ENCODE peak calls at places on chromosomes 13 and 19, in eight cellular contexts. U, O, D, I, C, L, T and V are unnamed samples.

GRCh38 chr19:6694147-6694815 is 24.3 kb upstream of the TNFSF14 start:
- DNase-seq in U (no peak), I (peak), O (no peak), D (no peak), C (no peak), L (no peak), T (no peak), V (no peak)

GRCh38 chr13:45086484-45086883 is 33.8 kb upstream of the GTF2F2 start:
- DNase-seq in D (no peak), L (no peak), T (no peak), U (peak), C (no peak), I (no peak), O (no peak), V (no peak)

GRCh38 chr19:50191270-50191669 is 12.2 kb upstream of the MYH14 start:
- DNase-seq in C (no peak), L (no peak), T (no peak), U (no peak), I (no peak), D (no peak), O (no peak), V (no peak)

GRCh38 chr13:113820813-113821651 is 42.8 kb downstream of the GAS6 start:
- DNase-seq in T (peak), C (peak), U (peak), L (no peak), D (no peak), O (peak), I (no peak), V (no peak)

GRCh38 chr19:10219678-10220077 is 11.5 kb downstream of the S1PR2 start:
- DNase-seq in I (no peak), D (peak), L (no peak), O (no peak), U (no peak), C (no peak), T (no peak), V (no peak)

GRCh38 chr19:5498817-5499535 is 43.8 kb downstream of the ZNRF4 start:
- DNase-seq in U (no peak), I (no peak), D (no peak), C (no peak), L (peak), T (no peak), O (peak), V (no peak)

GRCh38 chr13:38606697-38607096 is 80.2 kb upstream of the FREM2 start:
- DNase-seq in O (no peak), L (no peak), U (no peak), T (no peak), C (no peak), I (no peak), D (no peak), V (no peak)

GRCh38 chr13:40476175-40476958 is 190.1 kb downstream of the FOXO1 start:
- DNase-seq in U (peak), L (no peak), O (no peak), D (no peak), C (no peak), T (peak), I (no peak), V (no peak)

GRCh38 chr13:40391788-40392187 is 274.7 kb downstream of the FOXO1 start:
- DNase-seq in T (no peak), I (no peak), U (no peak), L (no peak), O (no peak), C (no peak), D (no peak), V (no peak)

GRCh38 chr13:107807306-107808073 is 407.8 kb downstream of the LIG4 start:
- DNase-seq in U (no peak), T (no peak), O (no peak), I (no peak), D (no peak), L (no peak), C (no peak), V (no peak)

GRCh38 chr19:12314553-12314952 is 18.9 kb downstream of the ZNF563 start:
- DNase-seq in L (no peak), C (peak), T (no peak), U (no peak), D (no peak), O (no peak), I (no peak), V (no peak)

GRCh38 chr13:73521291-73521626 is 462.5 kb downstream of the KLF5 start:
- DNase-seq in D (no peak), T (no peak), O (no peak), L (no peak), I (no peak), U (no peak), C (no peak), V (no peak)

GRCh38 chr19:28171983-28172382 is 1041.0 kb downstream of the UQCRFS1 start:
- DNase-seq in U (no peak), L (no peak), C (no peak), I (no peak), O (no peak), D (no peak), T (no peak), V (no peak)

GRCh38 chr19:46806651-46807050 is 18.3 kb upstream of the SLC1A5 start:
- DNase-seq in C (no peak), T (no peak), D (no peak), I (no peak), U (no peak), L (no peak), O (no peak), V (no peak)

GRCh38 chr19:11421607-11422098 is 2.5 kb upstream of the RGL3 start:
- DNase-seq in C (peak), U (no peak), O (no peak), T (no peak), I (peak), L (peak), D (peak), V (no peak)

GRCh38 chr19:54551293-54551692 is 22.3 kb upstream of the LILRA2 start:
- DNase-seq in T (no peak), C (no peak), O (no peak), L (no peak), I (peak), U (no peak), D (peak), V (no peak)

GRCh38 chr19:35168261-35168660 is 13.7 kb downstream of the FXYD5 start:
- DNase-seq in C (no peak), D (no peak), T (peak), L (no peak), U (no peak), O (no peak), I (no peak), V (no peak)

GRCh38 chr19:44582581-44583265 is 30.6 kb upstream of the IGSF23 start:
- DNase-seq in O (no peak), I (peak), T (no peak), L (peak), C (peak), U (peak), D (no peak), V (no peak)

GRCh38 chr19:15300533-15301194 is 31.7 kb downstream of the BRD4 start:
- DNase-seq in U (no peak), D (no peak), I (no peak), L (no peak), C (no peak), T (no peak), O (no peak), V (peak)

GRCh38 chr13:24741016-24741662 is 22.8 kb upstream of the RNF17 start:
- DNase-seq in I (no peak), T (no peak), O (no peak), D (no peak), U (no peak), L (no peak), C (no peak), V (no peak)

GRCh38 chr19:8302357-8302691 is 5.8 kb downstream of the CD320 start:
- DNase-seq in T (peak), C (peak), O (no peak), L (no peak), I (no peak), U (no peak), D (no peak), V (no peak)

GRCh38 chr19:610801-611505 is 21.3 kb downstream of the HCN2 start:
- DNase-seq in U (peak), O (peak), I (peak), L (no peak), D (peak), C (peak), T (no peak), V (no peak)

GRCh38 chr19:5306531-5306930 is 34.1 kb downstream of the PTPRS start:
- DNase-seq in I (no peak), O (no peak), C (no peak), T (no peak), L (no peak), D (no peak), U (no peak), V (no peak)

GRCh38 chr19:31340059-31341025 is 8.9 kb downstream of the TSHZ3 start:
- DNase-seq in D (peak), O (no peak), L (no peak), T (no peak), I (peak), C (no peak), U (no peak), V (peak)

GRCh38 chr13:110344320-110344719 is 37.2 kb downstream of the COL4A2 start:
- DNase-seq in I (no peak), T (no peak), D (no peak), O (no peak), C (no peak), L (no peak), U (no peak), V (no peak)

GRCh38 chr13:46571189-46571901 is 18.4 kb downstream of the LRCH1 start:
- DNase-seq in L (no peak), D (no peak), O (peak), C (no peak), T (no peak), I (no peak), U (peak), V (no peak)

GRCh38 chr13:42740753-42741152 is 40.6 kb upstream of the FAM216B start:
- DNase-seq in L (no peak), D (no peak), U (peak), C (peak), O (no peak), T (no peak), I (peak), V (no peak)

GRCh38 chr19:18444513-18444912 is 6.6 kb upstream of the ISYNA1 start:
- DNase-seq in L (no peak), O (no peak), C (no peak), I (no peak), D (no peak), U (no peak), T (no peak), V (no peak)

GRCh38 chr13:39148513-39148961 is 110.3 kb downstream of the NHLRC3 start:
- DNase-seq in U (peak), L (no peak), C (no peak), O (peak), I (no peak), T (no peak), D (no peak), V (no peak)

GRCh38 chr13:30000373-30000770 is 150.0 kb upstream of the UBL3 start:
- DNase-seq in T (no peak), C (no peak), I (no peak), L (no peak), O (no peak), D (no peak), U (no peak), V (no peak)